ENCODE peak calls at places on chromosome 4, in eight cellular contexts. A, O, D, P, B, G, N and Y are unnamed samples.

GRCh38 chr4:158094413-158095110 is 78.3 kb downstream of the GASK1B start:
- DNase-seq in A (no peak), O (peak), D (no peak), P (peak), B (peak), G (no peak), N (peak), Y (peak)

GRCh38 chr4:31518796-31519250 is 798.7 kb downstream of the PCDH7 start:
- DNase-seq in A (no peak), O (no peak), D (no peak), P (no peak), B (no peak), G (peak), N (no peak), Y (peak)

GRCh38 chr4:8744083-8744805 is 127.4 kb downstream of the HMX1 start:
- DNase-seq in A (no peak), O (no peak), D (no peak), P (no peak), B (peak), G (no peak), N (no peak), Y (no peak)

GRCh38 chr4:71006203-71006907 is 12.9 kb downstream of the DCK start:
- DNase-seq in A (peak), O (no peak), D (no peak), P (no peak), B (no peak), G (no peak), N (no peak), Y (no peak)

GRCh38 chr4:175540732-175541131 is 271.3 kb downstream of the GPM6A start:
- DNase-seq in A (no peak), O (no peak), D (no peak), P (no peak), B (no peak), G (no peak), N (no peak), Y (no peak)

GRCh38 chr4:88177981-88178632 is 19.7 kb upstream of the ABCG2 start:
- DNase-seq in A (peak), O (no peak), D (no peak), P (peak), B (no peak), G (peak), N (peak), Y (peak)

GRCh38 chr4:117577686-117578085 is 456.6 kb upstream of the NDST3 start:
- DNase-seq in A (no peak), O (no peak), D (no peak), P (no peak), B (no peak), G (no peak), N (no peak), Y (no peak)

GRCh38 chr4:26579169-26579568 is 4.7 kb upstream of the TBC1D19 start:
- DNase-seq in A (no peak), O (no peak), D (no peak), P (no peak), B (no peak), G (no peak), N (no peak), Y (no peak)

GRCh38 chr4:112633477-112634235 is 3.1 kb downstream of the ZGRF1 start:
- DNase-seq in A (peak), O (no peak), D (no peak), P (peak), B (no peak), G (peak), N (peak), Y (no peak)

GRCh38 chr4:161554372-161554990 is 609.3 kb downstream of the FSTL5 start:
- DNase-seq in A (peak), O (no peak), D (no peak), P (peak), B (no peak), G (peak), N (peak), Y (peak)

GRCh38 chr4:1240721-1241465 is 8.0 kb downstream of the CTBP1 start:
- DNase-seq in A (no peak), O (peak), D (no peak), P (no peak), B (no peak), G (no peak), N (no peak), Y (no peak)

GRCh38 chr4:1077711-1078477 is 35.5 kb downstream of the RNF212 start:
- DNase-seq in A (no peak), O (peak), D (no peak), P (no peak), B (no peak), G (no peak), N (no peak), Y (no peak)

GRCh38 chr4:15689540-15689939 is 7.9 kb downstream of the FAM200B start:
- DNase-seq in A (no peak), O (no peak), D (no peak), P (no peak), B (no peak), G (no peak), N (peak), Y (no peak)

GRCh38 chr4:53688186-53688790 is 97.0 kb upstream of the LNX1 start:
- DNase-seq in A (peak), O (no peak), D (no peak), P (peak), B (no peak), G (peak), N (peak), Y (peak)

GRCh38 chr4:52173470-52174055 is 122.5 kb downstream of the SPATA18 start:
- DNase-seq in A (no peak), O (peak), D (peak), P (peak), B (no peak), G (peak), N (peak), Y (no peak)

GRCh38 chr4:99629962-99630554 is 27.6 kb downstream of the C4orf54 start:
- DNase-seq in A (no peak), O (no peak), D (no peak), P (no peak), B (no peak), G (no peak), N (no peak), Y (no peak)

GRCh38 chr4:129218355-129218754 is 122.4 kb downstream of the C4orf33 start:
- DNase-seq in A (peak), O (no peak), D (no peak), P (peak), B (no peak), G (no peak), N (peak), Y (no peak)

GRCh38 chr4:83548151-83548905 is 12.4 kb downstream of the GPAT3 start:
- DNase-seq in A (peak), O (no peak), D (peak), P (peak), B (peak), G (peak), N (peak), Y (peak)

GRCh38 chr4:111398906-111399330 is 746.3 kb upstream of the FAM241A start:
- DNase-seq in A (no peak), O (no peak), D (no peak), P (no peak), B (no peak), G (peak), N (peak), Y (no peak)

DNA sequence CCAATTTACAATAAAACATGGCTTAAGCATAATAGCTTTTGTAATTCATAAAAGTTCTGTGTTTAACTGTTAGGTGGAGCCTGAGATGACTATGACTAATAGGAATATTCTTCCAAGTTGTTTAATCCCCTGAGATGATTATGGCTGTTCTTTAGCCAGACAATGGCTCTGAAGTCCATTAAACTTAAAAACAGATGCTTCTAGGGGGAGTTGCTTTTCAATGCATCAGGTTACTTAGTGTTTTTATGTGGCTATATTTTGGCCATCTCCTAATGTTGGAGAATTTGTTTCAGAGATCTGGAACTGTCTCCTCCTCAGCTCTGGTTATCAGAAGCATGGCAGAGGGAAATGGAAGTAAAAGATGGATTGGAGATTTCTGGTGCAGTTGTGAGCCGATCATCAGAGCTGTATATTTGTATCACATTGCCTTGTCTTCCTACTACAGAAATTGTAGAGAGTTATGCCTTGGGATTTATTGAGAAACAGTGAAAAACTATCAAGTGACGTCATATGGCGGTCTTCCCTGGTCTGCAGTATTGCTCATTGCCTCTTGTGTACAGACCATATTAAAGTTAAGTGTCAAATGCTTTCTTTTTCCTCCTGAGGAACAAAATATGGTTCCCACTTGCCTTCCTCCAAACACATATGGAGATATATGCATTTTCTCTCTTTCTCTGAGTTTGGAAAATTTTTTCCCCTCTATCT is 29.7 kb downstream of the SGMS2 start:
- DNase-seq in A (no peak), O (no peak), D (no peak), P (no peak), B (no peak), G (peak), N (peak), Y (no peak)
- H3K4me3 ChIP-seq in A (no peak), O (no peak), D (peak), P (peak), B (no peak), G (no peak), N (no peak), Y (no peak)

DNA sequence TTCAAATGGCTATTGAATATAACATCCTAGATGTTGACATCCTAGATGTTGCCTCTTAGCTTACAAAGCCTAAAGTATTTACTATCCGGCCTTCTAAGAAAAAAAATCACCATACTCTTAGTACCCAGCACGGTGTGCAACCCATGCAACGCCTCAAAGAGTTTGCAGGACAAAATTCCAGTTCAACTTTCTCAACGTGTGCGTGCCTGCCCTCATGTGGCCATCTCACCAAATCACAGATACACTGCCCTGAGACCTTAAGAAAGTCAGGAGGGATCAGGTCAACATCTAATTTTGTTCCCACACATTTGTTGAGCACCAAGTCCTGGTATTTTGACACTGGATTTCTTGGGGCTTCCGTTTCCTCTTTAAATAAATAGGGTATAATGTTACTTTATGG is 68.3 kb downstream of the CRMP1 start:
- DNase-seq in A (peak), O (no peak), D (no peak), P (peak), B (no peak), G (peak), N (peak), Y (peak)
- TF ChIP-seq CTCF in A (peak), O (no peak), D (peak), P (peak), B (peak), G (peak), N (peak), Y (peak)

GRCh38 chr4:114688063-114688462 is 89.5 kb downstream of the UGT8 start:
- DNase-seq in A (no peak), O (no peak), D (no peak), P (no peak), B (no peak), G (no peak), N (no peak), Y (no peak)

GRCh38 chr4:114692958-114693357 is 94.4 kb downstream of the UGT8 start:
- DNase-seq in A (no peak), O (no peak), D (no peak), P (no peak), B (no peak), G (no peak), N (no peak), Y (no peak)

GRCh38 chr4:114690571-114690970 is 92.0 kb downstream of the UGT8 start:
- DNase-seq in A (peak), O (no peak), D (no peak), P (no peak), B (no peak), G (no peak), N (no peak), Y (no peak)

GRCh38 chr4:114694770-114695169 is 96.2 kb downstream of the UGT8 start:
- DNase-seq in A (peak), O (no peak), D (no peak), P (peak), B (no peak), G (peak), N (peak), Y (peak)

DNA sequence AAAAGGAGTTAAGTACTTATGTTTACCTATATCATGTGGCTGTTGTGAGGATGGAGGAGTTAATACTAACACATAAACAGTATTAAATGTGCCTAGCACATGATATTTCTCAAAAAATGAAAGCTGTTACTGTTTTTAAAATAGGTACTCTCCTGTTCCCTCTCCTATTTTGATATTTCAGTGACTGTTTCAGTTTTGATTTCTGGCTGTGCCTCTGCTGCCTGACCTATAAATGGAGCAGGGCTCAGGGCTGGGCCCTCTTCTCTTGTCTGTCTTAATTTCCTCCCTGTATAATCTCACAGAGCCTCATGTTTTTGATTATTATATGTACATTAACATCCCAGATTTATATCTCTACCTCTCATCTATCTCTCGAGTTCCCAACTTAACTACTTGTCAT is 93.3 kb downstream of the UGT8 start:
- DNase-seq in A (peak), O (no peak), D (no peak), P (no peak), B (no peak), G (no peak), N (no peak), Y (no peak)
- H3K4me3 ChIP-seq in A (peak), O (no peak), D (no peak), P (no peak), B (no peak), G (no peak), N (no peak), Y (no peak)

DNA sequence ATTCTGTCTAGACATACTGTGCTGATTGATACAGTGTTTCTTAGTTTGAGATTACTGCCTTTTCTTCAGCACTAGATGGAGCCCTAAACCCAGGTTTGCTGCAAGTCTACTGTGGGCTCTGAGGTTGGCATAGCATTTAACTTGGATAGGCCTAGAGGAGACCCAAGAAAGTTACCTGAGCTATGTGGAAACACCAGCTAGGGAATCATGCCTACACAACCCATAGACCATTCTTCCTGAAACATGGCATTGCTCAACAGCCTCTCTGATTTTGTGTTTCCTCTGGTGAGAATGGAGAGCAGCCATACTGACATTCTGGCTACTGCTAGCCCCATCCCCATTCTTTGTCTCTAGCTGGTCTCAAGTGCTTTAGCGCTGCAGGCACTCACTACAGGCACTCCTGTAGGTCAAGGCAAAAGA is 287.7 kb upstream of the PCDH18 start:
- DNase-seq in A (peak), O (no peak), D (no peak), P (peak), B (no peak), G (peak), N (peak), Y (peak)
- TF ChIP-seq CTCF in A (peak), O (no peak), D (peak), P (peak), B (peak), G (peak), N (peak), Y (peak)

GRCh38 chr4:153483432-153484418 is 17.6 kb downstream of the TMEM131L start:
- DNase-seq in A (peak), O (no peak), D (no peak), P (peak), B (no peak), G (no peak), N (peak), Y (no peak)
- H3K4me3 ChIP-seq in A (peak), O (peak), D (peak), P (no peak), B (no peak), G (peak), N (no peak), Y (no peak)

GRCh38 chr4:63296773-63297172 is 1112.5 kb downstream of the TECRL start:
- DNase-seq in A (no peak), O (no peak), D (no peak), P (no peak), B (no peak), G (no peak), N (no peak), Y (no peak)
- TF ChIP-seq CTCF in A (no peak), O (no peak), D (no peak), P (no peak), B (no peak), G (no peak), N (no peak), Y (no peak)

GRCh38 chr4:39700500-39700899 is 2.6 kb downstream of the UBE2K start:
- DNase-seq in A (no peak), O (no peak), D (no peak), P (no peak), B (no peak), G (no peak), N (no peak), Y (no peak)
- H3K4me3 ChIP-seq in A (peak), O (no peak), D (peak), P (peak), B (no peak), G (peak), N (peak), Y (peak)

DNA sequence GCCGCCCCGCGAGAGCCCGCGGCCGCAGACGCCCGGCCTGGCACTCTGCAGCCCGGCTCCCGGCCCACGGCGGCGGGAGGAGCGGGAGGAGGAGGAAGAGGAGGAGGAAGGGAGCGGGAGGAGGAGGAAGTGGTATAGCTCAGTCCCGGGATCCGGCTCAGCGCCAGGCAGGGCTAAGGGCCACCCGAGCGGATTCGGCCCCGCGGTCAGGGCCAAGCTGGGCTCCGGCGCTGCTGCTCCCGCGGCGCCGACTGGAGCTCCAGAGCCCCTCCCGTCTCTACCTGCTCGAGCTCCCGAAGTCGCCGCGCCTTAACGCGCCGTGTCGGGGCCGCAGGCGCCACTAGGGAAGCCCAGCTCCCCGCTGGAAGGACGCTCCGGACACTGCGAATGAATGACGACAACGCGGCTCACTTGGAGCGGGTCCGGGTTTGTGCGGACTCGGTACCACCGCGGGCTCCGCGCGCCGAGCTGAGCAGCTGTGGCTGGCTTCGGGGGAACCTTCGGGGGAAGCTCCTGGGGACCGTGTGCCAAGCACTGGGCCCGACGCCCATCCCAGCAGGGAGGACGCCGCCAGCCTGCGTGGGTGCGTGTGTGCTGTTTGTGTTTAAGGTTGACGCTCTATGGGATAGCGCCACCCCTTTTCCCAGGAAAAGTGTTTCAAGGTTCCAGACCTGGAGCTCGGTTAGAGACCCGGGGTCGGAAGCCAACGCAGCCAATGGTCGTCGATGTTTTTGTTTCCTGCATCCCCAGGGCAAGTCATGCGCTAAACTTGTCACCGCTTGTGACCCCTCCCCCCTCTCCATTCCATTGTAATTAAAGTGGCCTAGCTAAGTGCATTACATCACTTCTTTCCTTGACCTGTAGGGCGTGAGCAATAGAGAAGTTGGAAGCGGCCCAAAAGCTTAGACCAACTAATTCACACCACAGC is at the start of gene TBC1D9:
- DNase-seq in A (peak), O (peak), D (peak), P (peak), B (peak), G (peak), N (peak), Y (peak)
- TF ChIP-seq CTCF in A (no peak), O (no peak), D (no peak), P (peak), B (no peak), G (no peak), N (peak), Y (no peak)

GRCh38 chr4:75513529-75514130 is 573 bp downstream of the RCHY1 start:
- DNase-seq in A (no peak), O (no peak), D (no peak), P (peak), B (no peak), G (no peak), N (peak), Y (no peak)

GRCh38 chr4:75514131-75514948 is at the start of the genes RCHY1 and THAP6:
- DNase-seq in A (peak), O (peak), D (peak), P (peak), B (peak), G (peak), N (peak), Y (peak)

GRCh38 chr4:75514949-75515612 is 808 bp downstream of the THAP6 start:
- DNase-seq in A (peak), O (no peak), D (no peak), P (no peak), B (no peak), G (no peak), N (no peak), Y (no peak)

GRCh38 chr4:75511841-75512240 is 2.4 kb downstream of the RCHY1 start:
- DNase-seq in A (no peak), O (no peak), D (no peak), P (no peak), B (no peak), G (no peak), N (peak), Y (no peak)

GRCh38 chr4:75512336-75513211 is 1.6 kb downstream of the RCHY1 start:
- DNase-seq in A (peak), O (no peak), D (no peak), P (peak), B (no peak), G (peak), N (peak), Y (peak)
- H3K4me3 ChIP-seq in A (peak), O (no peak), D (peak), P (peak), B (peak), G (peak), N (peak), Y (peak)